ENCODE peak calls at places on chromosomes 4 and X, in seven cellular contexts. L is psoas muscle, X is CD14-positive monocyte, W is A549, N is AG09309, H is HFF-Myc, P is testis. T is an unnamed sample.

GRCh38 chrX:40083120-40083978 is 14.4 kb downstream of the BCOR start:
- DNase-seq in H (no peak), X (no peak), N (no peak), W (no peak), P (peak), L (no peak), T (peak)

GRCh38 chrX:1596676-1597344 is 5.4 kb downstream of the AKAP17A start:
- DNase-seq in X (no peak), P (no peak), W (no peak), H (no peak), L (no peak), N (no peak), T (no peak)

GRCh38 chrX:16946971-16947562 is 609 bp downstream of the REPS2 start:
- DNase-seq in X (no peak), N (no peak), W (no peak), P (peak), L (peak), H (no peak), T (peak)

GRCh38 chr4:41006141-41006540 is 208.2 kb downstream of the APBB2 start:
- DNase-seq in X (no peak), H (no peak), P (no peak), W (no peak), N (no peak), L (no peak), T (no peak)

GRCh38 chr4:128810331-128810870 is 901 bp downstream of the JADE1 start:
- DNase-seq in P (peak), H (no peak), W (peak), L (peak), N (no peak), X (no peak), T (peak)

GRCh38 chr4:57136281-57136680 is 26.1 kb upstream of the IGFBP7 start:
- DNase-seq in W (no peak), L (no peak), X (no peak), H (no peak), P (no peak), N (no peak), T (no peak)

GRCh38 chr4:98143001-98143899 is at the start of gene STPG2:
- DNase-seq in P (peak), H (peak), W (peak), L (peak), N (peak), X (peak), T (peak)

GRCh38 chr4:141134586-141134985 is 1.3 kb upstream of the RNF150 start:
- DNase-seq in W (no peak), H (no peak), X (no peak), P (no peak), L (no peak), N (no peak), T (no peak)

GRCh38 chrX:16920116-16920515 is 26.3 kb upstream of the REPS2 start:
- DNase-seq in W (no peak), N (no peak), H (no peak), P (no peak), X (no peak), L (no peak), T (no peak)

GRCh38 chrX:28854637-28855036 is 267.4 kb downstream of the IL1RAPL1 start:
- DNase-seq in P (no peak), N (no peak), W (no peak), H (no peak), L (no peak), X (no peak), T (no peak)

GRCh38 chr4:36244257-36245084 is at the start of gene ARAP2:
- DNase-seq in H (no peak), N (no peak), W (peak), L (peak), X (peak), P (peak), T (peak)

GRCh38 chr4:118776166-118776954 is 59.6 kb downstream of the SEC24D start:
- DNase-seq in W (no peak), X (no peak), L (no peak), P (no peak), N (no peak), H (no peak), T (no peak)

GRCh38 chrX:104253567-104254441 is 929 bp downstream of the ESX1 start:
- DNase-seq in P (peak), N (no peak), W (peak), X (no peak), H (no peak), L (no peak), T (no peak)

GRCh38 chrX:12974217-12974796 is 603 bp upstream of the TMSB4X start:
- DNase-seq in X (peak), W (peak), N (no peak), L (peak), P (peak), H (no peak), T (peak)

GRCh38 chr4:112225157-112225556 is 6.4 kb upstream of the AP1AR start:
- DNase-seq in W (no peak), H (no peak), L (no peak), X (no peak), P (no peak), N (no peak), T (no peak)

GRCh38 chr4:86935833-86936721 is 1.3 kb downstream of the AFF1 start:
- DNase-seq in N (no peak), X (peak), H (no peak), L (peak), P (peak), W (peak), T (peak)

GRCh38 chrX:118928126-118928525 is 46.3 kb upstream of the LONRF3 start:
- DNase-seq in H (peak), W (no peak), P (no peak), N (no peak), X (no peak), L (no peak), T (no peak)

DNA sequence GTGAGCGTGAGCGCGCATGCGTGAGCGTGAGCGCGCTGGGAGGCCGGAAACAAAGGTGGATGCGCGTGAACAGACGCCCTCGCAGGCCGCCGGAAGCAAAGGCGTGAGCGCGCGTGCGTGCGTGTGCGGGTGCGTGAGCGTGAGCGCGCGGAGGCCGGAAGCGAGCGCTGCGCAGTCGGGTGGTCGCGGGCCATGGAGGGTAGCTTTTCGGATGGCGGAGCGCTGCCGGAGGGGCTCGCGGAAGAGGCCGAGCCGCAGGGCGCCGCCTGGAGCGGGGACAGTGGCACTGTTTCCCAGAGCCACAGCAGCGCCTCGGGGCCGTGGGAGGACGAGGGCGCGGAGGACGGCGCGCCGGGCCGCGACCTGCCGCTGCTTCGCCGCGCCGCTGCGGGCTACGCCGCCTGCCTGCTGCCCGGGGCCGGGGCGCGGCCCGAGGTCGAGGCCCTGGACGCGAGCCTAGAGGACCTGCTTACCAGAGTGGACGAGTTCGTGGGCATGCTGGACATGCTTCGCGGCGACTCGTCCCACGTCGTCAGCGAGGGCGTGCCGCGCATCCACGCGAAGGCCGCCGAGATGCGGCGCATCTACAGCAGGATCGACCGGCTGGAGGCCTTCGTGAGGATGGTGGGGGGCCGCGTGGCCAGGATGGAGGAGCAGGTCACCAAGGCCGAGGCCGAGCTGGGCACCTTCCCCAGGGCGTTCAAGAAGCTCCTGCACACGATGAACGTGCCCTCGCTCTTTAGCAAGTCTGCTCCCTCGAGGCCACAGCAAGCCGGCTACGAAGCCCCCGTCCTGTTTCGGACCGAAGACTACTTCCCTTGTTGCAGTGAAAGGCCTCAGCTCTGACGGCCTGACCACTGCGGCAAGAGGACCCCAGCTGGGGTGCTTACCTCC is at the start of gene BLOC1S4:
- DNase-seq in N (peak), X (peak), L (peak), P (peak), W (peak), H (peak), T (peak)
- TF ChIP-seq CTCF in N (no peak), X (peak), L (no peak), P (peak), W (no peak), H (no peak), T (no peak)

GRCh38 chrX:80648023-80648422 is 161.7 kb downstream of the BRWD3 start:
- DNase-seq in X (no peak), H (no peak), N (no peak), W (peak), P (peak), L (no peak), T (no peak)
- TF ChIP-seq CTCF in X (no peak), H (peak), N (peak), W (peak), P (no peak), L (no peak), T (peak)

DNA sequence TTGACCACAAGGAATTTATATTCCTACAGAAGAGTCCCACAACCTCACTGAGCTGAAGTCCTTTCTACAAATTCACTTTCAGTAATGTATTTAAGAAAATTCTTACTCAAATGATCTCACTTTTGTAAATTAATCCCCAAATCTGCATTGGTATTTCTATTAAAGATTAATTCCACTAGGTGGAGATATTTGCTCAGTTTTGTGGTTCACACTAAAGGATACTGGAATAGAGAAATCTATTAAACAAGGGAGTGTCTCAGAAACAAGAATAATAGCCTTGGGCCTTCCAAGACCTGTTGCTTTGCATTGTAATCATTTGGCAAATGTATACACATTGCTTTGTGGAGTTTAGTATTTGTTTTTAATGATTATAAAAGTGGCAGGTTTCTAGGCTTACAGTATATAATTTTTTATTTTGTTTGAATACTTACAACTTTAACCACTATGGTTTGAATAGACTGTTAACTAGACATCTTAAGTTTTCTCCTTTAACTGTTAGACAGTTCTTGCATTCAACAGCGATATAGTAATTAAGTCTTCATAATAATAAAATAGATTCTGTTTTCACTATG is 25.9 kb downstream of the CFAP299 start:
- DNase-seq in W (peak), N (no peak), L (no peak), P (no peak), H (no peak), X (no peak), T (peak)
- TF ChIP-seq CTCF in W (peak), N (peak), L (peak), P (no peak), H (no peak), X (peak), T (peak)

DNA sequence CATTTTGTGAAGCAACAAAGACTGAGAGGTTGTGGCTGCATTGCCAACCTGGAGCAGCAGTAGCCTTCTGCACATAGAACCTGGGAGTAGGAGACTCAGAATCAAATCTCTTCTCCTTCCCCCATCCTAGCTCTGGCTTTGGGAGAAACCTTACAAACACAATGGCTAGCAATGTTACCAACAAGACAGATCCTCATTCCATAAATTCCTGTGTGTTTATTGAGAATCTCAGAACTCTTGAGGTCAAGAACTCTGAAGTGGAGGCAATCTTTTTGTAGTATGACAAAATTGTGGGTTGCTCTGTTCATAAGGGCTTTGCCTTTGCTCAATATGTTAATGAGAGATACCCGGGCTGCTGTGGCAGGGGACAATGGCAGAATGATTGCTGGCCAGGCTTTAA is 406.7 kb upstream of the SPANXN1 start:
- DNase-seq in P (no peak), X (no peak), H (no peak), W (no peak), N (no peak), L (no peak), T (no peak)
- TF ChIP-seq CTCF in P (no peak), X (no peak), H (no peak), W (no peak), N (no peak), L (no peak), T (no peak)

GRCh38 chr4:175539498-175539897 is 272.6 kb downstream of the GPM6A start:
- DNase-seq in X (no peak), P (no peak), W (no peak), L (no peak), H (no peak), N (no peak), T (no peak)

GRCh38 chr4:175540732-175541131 is 271.3 kb downstream of the GPM6A start:
- DNase-seq in X (no peak), P (no peak), L (no peak), N (no peak), H (no peak), W (no peak), T (no peak)

GRCh38 chr4:175531405-175532091 is 280.5 kb downstream of the GPM6A start:
- DNase-seq in X (no peak), L (no peak), N (peak), P (no peak), H (no peak), W (peak), T (no peak)

GRCh38 chr4:175540151-175540550 is 271.9 kb downstream of the GPM6A start:
- DNase-seq in L (no peak), N (no peak), W (no peak), X (no peak), P (no peak), H (no peak), T (no peak)

GRCh38 chr4:175536852-175537453 is 275.1 kb downstream of the GPM6A start:
- DNase-seq in H (peak), W (peak), P (no peak), L (no peak), N (peak), X (no peak), T (peak)
- TF ChIP-seq CTCF in H (peak), W (peak), P (peak), L (peak), N (peak), X (peak), T (peak)

DNA sequence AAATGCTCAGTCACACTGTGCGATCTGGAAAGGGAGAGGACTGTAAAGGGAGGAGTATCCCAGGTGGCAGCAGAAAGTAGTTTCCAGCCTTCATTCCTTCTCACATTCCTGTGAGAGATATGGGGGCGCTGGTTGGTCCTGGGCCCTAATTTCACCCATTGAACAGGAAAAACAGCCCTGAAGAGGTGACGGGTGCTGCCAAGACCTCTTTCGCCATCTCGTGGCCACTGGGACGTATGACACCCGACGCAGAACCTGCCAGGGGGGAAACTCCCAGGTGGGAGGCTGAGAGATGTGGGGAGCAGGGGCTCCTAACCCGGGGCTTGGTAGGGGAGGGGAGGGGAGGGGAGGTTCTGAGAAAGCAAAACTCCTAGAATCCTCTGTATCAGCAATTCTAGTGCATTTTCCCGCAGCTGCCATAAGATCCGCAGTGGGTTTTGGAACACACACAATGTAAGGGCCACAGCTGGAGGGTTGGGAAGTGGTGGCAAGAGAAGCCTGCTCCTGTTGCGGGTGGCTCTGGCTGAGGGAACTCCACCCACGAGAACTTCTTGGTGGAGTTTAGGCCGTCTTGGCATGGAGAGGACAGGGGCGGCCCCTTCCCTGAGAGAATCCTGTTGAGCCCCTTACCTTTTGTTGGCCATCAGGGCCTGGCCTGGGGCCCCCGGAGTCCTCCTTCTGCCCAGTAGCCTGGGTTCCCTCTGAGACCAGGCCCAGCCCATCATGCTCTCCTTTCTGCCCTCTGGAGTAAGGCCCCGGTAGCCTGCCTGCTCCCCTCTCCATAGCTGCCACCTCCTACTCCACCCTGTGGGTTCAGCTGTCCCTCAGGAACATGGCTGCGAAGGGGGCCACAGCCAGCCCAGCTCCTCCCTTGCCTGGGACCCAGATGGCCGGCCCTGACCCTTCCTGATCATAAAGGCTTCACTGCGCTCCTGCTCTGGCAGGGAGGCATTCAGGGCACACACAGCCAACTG is 134.1 kb downstream of the OR13H1 start:
- DNase-seq in X (no peak), N (no peak), W (peak), P (peak), L (peak), H (no peak), T (peak)
- TF ChIP-seq CTCF in X (peak), N (peak), W (peak), P (no peak), L (peak), H (peak), T (peak)